ENCODE peak calls at places on chromosomes 11 and 22, in ten cellular contexts. V is left ventricle myocardium inferior; Y is DMS79 treated with DMSO at 0.1 percent for 48 hours; F is AG04450; Z is central memory CD4-positive, alpha-beta T cell; G is activated CD8-positive, alpha-beta memory T cell treated with anti-CD3 and anti-CD28 coated beads, Interleukin-2, amount 10 ng/mL, durations not matched to agents 7 days and 5 days; Q is amniotic stem cell; I is left ventricle myocardium superior; X is fibroblast of mammary gland; J is EL. W is an unnamed sample.

GRCh38 chr22:36301384-36301828 is 48.5 kb downstream of the APOL1 start:
- DNase-seq in V (peak), Y (peak), F (peak), Z (peak), G (peak), Q (no peak), I (peak), X (peak), J (peak), W (peak)

GRCh38 chr11:122784325-122785155 is 53.8 kb upstream of the CRTAM start:
- DNase-seq in V (no peak), Y (no peak), F (peak), Z (no peak), G (no peak), Q (peak), I (no peak), X (peak), J (peak), W (no peak)

GRCh38 chr11:64877390-64878222 is 815 bp downstream of the EHD1 start:
- DNase-seq in V (no peak), Y (no peak), F (no peak), Z (no peak), G (peak), Q (no peak), I (no peak), X (no peak), J (no peak), W (no peak)

GRCh38 chr22:36329217-36330078 is 58.3 kb downstream of the MYH9 start:
- DNase-seq in V (peak), Y (peak), F (peak), Z (peak), G (peak), Q (peak), I (peak), X (peak), J (peak), W (peak)

GRCh38 chr11:74008373-74009229 is at the start of gene UCP3:
- DNase-seq in V (no peak), Y (no peak), F (no peak), Z (no peak), G (no peak), Q (no peak), I (no peak), X (no peak), J (no peak), W (no peak)

GRCh38 chr11:45025716-45026492 is 75.2 kb upstream of the TP53I11 start:
- DNase-seq in V (peak), Y (no peak), F (no peak), Z (peak), G (no peak), Q (no peak), I (peak), X (peak), J (no peak), W (peak)

GRCh38 chr11:112543390-112543789 is 282.7 kb upstream of the PLET1 start:
- DNase-seq in V (no peak), Y (no peak), F (no peak), Z (no peak), G (no peak), Q (no peak), I (no peak), X (no peak), J (no peak), W (no peak)

GRCh38 chr11:125312391-125312790 is 147.8 kb downstream of the PKNOX2 start:
- DNase-seq in V (no peak), Y (no peak), F (no peak), Z (no peak), G (no peak), Q (no peak), I (no peak), X (no peak), J (no peak), W (no peak)